ENCODE peak calls at places on chromosomes 2 and 18, in six cellular contexts. One of them, this sample, is unnamed.

GRCh38 chr2:208531361-208531760 is 124.8 kb downstream of the PTH2R start:
- DNase-seq in PC-9: no peak
- DNase-seq in WERI-Rb-1: no peak
- DNase-seq in pancreas: no peak
- DNase-seq in heart left ventricle: no peak
- DNase-seq in PC-3: no peak
- DNase-seq in this sample: no peak

GRCh38 chr18:70295192-70295522 is 6.3 kb downstream of the SOCS6 start:
- DNase-seq in PC-9: no peak
- DNase-seq in WERI-Rb-1: no peak
- DNase-seq in pancreas: no peak
- DNase-seq in heart left ventricle: no peak
- DNase-seq in PC-3: no peak
- DNase-seq in this sample: no peak

GRCh38 chr2:167451496-167452289 is 563.4 kb downstream of the XIRP2 start:
- DNase-seq in PC-9: no peak
- DNase-seq in WERI-Rb-1: no peak
- DNase-seq in pancreas: no peak
- DNase-seq in heart left ventricle: no peak
- DNase-seq in PC-3: no peak
- DNase-seq in this sample: no peak

GRCh38 chr18:13481820-13482640 is 244.3 kb downstream of the FAM210A start:
- DNase-seq in PC-9: no peak
- DNase-seq in WERI-Rb-1: no peak
- DNase-seq in pancreas: no peak
- DNase-seq in heart left ventricle: no peak
- DNase-seq in PC-3: no peak
- DNase-seq in this sample: no peak

GRCh38 chr2:45882707-45883106 is 231.2 kb downstream of the PRKCE start:
- DNase-seq in PC-9: no peak
- DNase-seq in WERI-Rb-1: peak; percentile 52
- DNase-seq in pancreas: no peak
- DNase-seq in heart left ventricle: peak; percentile 56
- DNase-seq in PC-3: no peak
- DNase-seq in this sample: no peak

GRCh38 chr2:64283641-64284371 is 139.6 kb upstream of the PELI1 start:
- DNase-seq in PC-9: no peak
- DNase-seq in WERI-Rb-1: no peak
- DNase-seq in pancreas: no peak
- DNase-seq in heart left ventricle: peak; percentile 30
- DNase-seq in PC-3: no peak
- DNase-seq in this sample: no peak

GRCh38 chr2:208386546-208386945 is 20.0 kb upstream of the PTH2R start:
- DNase-seq in PC-9: no peak
- DNase-seq in WERI-Rb-1: no peak
- DNase-seq in pancreas: no peak
- DNase-seq in heart left ventricle: no peak
- DNase-seq in PC-3: no peak
- DNase-seq in this sample: no peak

GRCh38 chr18:22391571-22392359 is 25.9 kb downstream of the CTAGE1 start:
- DNase-seq in PC-9: peak; percentile 60
- DNase-seq in WERI-Rb-1: no peak
- DNase-seq in pancreas: no peak
- DNase-seq in heart left ventricle: no peak
- DNase-seq in PC-3: peak; percentile 94
- DNase-seq in this sample: peak; percentile 77

GRCh38 chr2:181683518-181684453 is 3.5 kb upstream of the NEUROD1 start:
- DNase-seq in PC-9: no peak
- DNase-seq in WERI-Rb-1: peak; percentile 93
- DNase-seq in pancreas: no peak
- DNase-seq in heart left ventricle: no peak
- DNase-seq in PC-3: no peak
- DNase-seq in this sample: peak; percentile 83

GRCh38 chr18:62226047-62226446 is 39.0 kb downstream of the RELCH start:
- DNase-seq in PC-9: no peak
- DNase-seq in WERI-Rb-1: no peak
- DNase-seq in pancreas: no peak
- DNase-seq in heart left ventricle: no peak
- DNase-seq in PC-3: no peak
- DNase-seq in this sample: no peak

GRCh38 chr18:49161627-49162026 is 210.9 kb upstream of the SMAD7 start:
- DNase-seq in PC-9: no peak
- DNase-seq in WERI-Rb-1: no peak
- DNase-seq in pancreas: no peak
- DNase-seq in heart left ventricle: no peak
- DNase-seq in PC-3: no peak
- DNase-seq in this sample: no peak

GRCh38 chr2:54206596-54206995 is 49.4 kb downstream of the TSPYL6 start:
- DNase-seq in PC-9: no peak
- DNase-seq in WERI-Rb-1: no peak
- DNase-seq in pancreas: no peak
- DNase-seq in heart left ventricle: no peak
- DNase-seq in PC-3: peak; percentile 68
- DNase-seq in this sample: peak; percentile 28

GRCh38 chr2:219406861-219407230 is 11.3 kb upstream of the DES start:
- DNase-seq in PC-9: no peak
- DNase-seq in WERI-Rb-1: no peak
- DNase-seq in pancreas: no peak
- DNase-seq in heart left ventricle: peak; percentile 86
- DNase-seq in PC-3: peak; percentile 41
- DNase-seq in this sample: no peak

GRCh38 chr2:55010915-55011314 is 39.3 kb downstream of the RTN4 start:
- DNase-seq in PC-9: no peak
- DNase-seq in WERI-Rb-1: no peak
- DNase-seq in pancreas: peak; percentile 51
- DNase-seq in heart left ventricle: no peak
- DNase-seq in PC-3: no peak
- DNase-seq in this sample: peak; percentile 43

GRCh38 chr2:240445961-240446538 is 10.6 kb downstream of the GPC1 start:
- DNase-seq in PC-9: no peak
- DNase-seq in WERI-Rb-1: no peak
- DNase-seq in pancreas: no peak
- DNase-seq in heart left ventricle: no peak
- DNase-seq in PC-3: no peak
- DNase-seq in this sample: no peak

GRCh38 chr2:57720728-57721627 is 325.6 kb upstream of the VRK2 start:
- DNase-seq in PC-9: peak; percentile 52
- DNase-seq in WERI-Rb-1: peak; percentile 67
- DNase-seq in pancreas: peak; percentile 16
- DNase-seq in heart left ventricle: no peak
- DNase-seq in PC-3: peak; percentile 76
- DNase-seq in this sample: peak; percentile 59

GRCh38 chr2:7083580-7084509 is 166.6 kb downstream of the RNF144A start:
- DNase-seq in PC-9: no peak
- DNase-seq in WERI-Rb-1: peak; percentile 53
- DNase-seq in pancreas: no peak
- DNase-seq in heart left ventricle: no peak
- DNase-seq in PC-3: peak; percentile 77
- DNase-seq in this sample: peak; percentile 40

GRCh38 chr2:189581354-189582139 is 961 bp upstream of the SLC40A1 start:
- DNase-seq in PC-9: peak; percentile 65
- DNase-seq in WERI-Rb-1: peak; percentile 35
- DNase-seq in pancreas: peak; percentile 39
- DNase-seq in heart left ventricle: peak; percentile 20
- DNase-seq in PC-3: peak; percentile 24
- DNase-seq in this sample: peak; percentile 42

GRCh38 chr18:69951182-69951581 is 3.5 kb upstream of the CD226 start:
- DNase-seq in PC-9: no peak
- DNase-seq in WERI-Rb-1: no peak
- DNase-seq in pancreas: no peak
- DNase-seq in heart left ventricle: no peak
- DNase-seq in PC-3: no peak
- DNase-seq in this sample: no peak

GRCh38 chr2:88159955-88160415 is 10.2 kb upstream of the THNSL2 start:
- DNase-seq in PC-9: peak; percentile 50
- DNase-seq in WERI-Rb-1: peak; percentile 37
- DNase-seq in pancreas: peak; percentile 41
- DNase-seq in heart left ventricle: peak; percentile 35
- DNase-seq in PC-3: peak; percentile 84
- DNase-seq in this sample: peak; percentile 64

GRCh38 chr2:74036450-74037175 is 51.9 kb downstream of the TET3 start:
- DNase-seq in PC-9: no peak
- DNase-seq in WERI-Rb-1: no peak
- DNase-seq in pancreas: no peak
- DNase-seq in heart left ventricle: no peak
- DNase-seq in PC-3: no peak
- DNase-seq in this sample: no peak

GRCh38 chr2:202689459-202689858 is 54.7 kb downstream of the FAM117B start:
- DNase-seq in PC-9: no peak
- DNase-seq in WERI-Rb-1: no peak
- DNase-seq in pancreas: no peak
- DNase-seq in heart left ventricle: no peak
- DNase-seq in PC-3: no peak
- DNase-seq in this sample: no peak

GRCh38 chr2:191894681-191895147 is 47.8 kb upstream of the CAVIN2 start:
- DNase-seq in PC-9: peak; percentile 77
- DNase-seq in WERI-Rb-1: no peak
- DNase-seq in pancreas: no peak
- DNase-seq in heart left ventricle: no peak
- DNase-seq in PC-3: peak; percentile 85
- DNase-seq in this sample: no peak

GRCh38 chr2:235860846-235861245 is 307.3 kb downstream of the GBX2 start:
- DNase-seq in PC-9: no peak
- DNase-seq in WERI-Rb-1: no peak
- DNase-seq in pancreas: no peak
- DNase-seq in heart left ventricle: no peak
- DNase-seq in PC-3: peak; percentile 22
- DNase-seq in this sample: no peak

GRCh38 chr2:4628931-4629565 is 925.7 kb downstream of the DCDC2C start:
- DNase-seq in PC-9: no peak
- DNase-seq in WERI-Rb-1: no peak
- DNase-seq in pancreas: no peak
- DNase-seq in heart left ventricle: no peak
- DNase-seq in PC-3: no peak
- DNase-seq in this sample: no peak

GRCh38 chr18:27606851-27607250 is 421.7 kb upstream of the CHST9 start:
- DNase-seq in PC-9: no peak
- DNase-seq in WERI-Rb-1: peak; percentile 49
- DNase-seq in pancreas: no peak
- DNase-seq in heart left ventricle: no peak
- DNase-seq in PC-3: no peak
- DNase-seq in this sample: no peak

GRCh38 chr2:16828828-16829160 is 163.2 kb upstream of the CYRIA start:
- DNase-seq in PC-9: no peak
- DNase-seq in WERI-Rb-1: no peak
- DNase-seq in pancreas: no peak
- DNase-seq in heart left ventricle: no peak
- DNase-seq in PC-3: no peak
- DNase-seq in this sample: no peak

GRCh38 chr2:173589604-173590277 is 235.1 kb downstream of the CDCA7 start:
- DNase-seq in PC-9: peak; percentile 95
- DNase-seq in WERI-Rb-1: no peak
- DNase-seq in pancreas: no peak
- DNase-seq in heart left ventricle: no peak
- DNase-seq in PC-3: peak; percentile 95
- DNase-seq in this sample: peak; percentile 29

GRCh38 chr2:31694444-31694843 is 113.7 kb upstream of the SRD5A2 start:
- DNase-seq in PC-9: no peak
- DNase-seq in WERI-Rb-1: no peak
- DNase-seq in pancreas: no peak
- DNase-seq in heart left ventricle: no peak
- DNase-seq in PC-3: peak; percentile 50
- DNase-seq in this sample: no peak
- TF ChIP-seq CTCF in PC-9: peak; percentile 62
- TF ChIP-seq CTCF in WERI-Rb-1: peak; percentile 40
- TF ChIP-seq CTCF in pancreas: no peak
- TF ChIP-seq CTCF in heart left ventricle: no peak
- TF ChIP-seq CTCF in PC-3: peak; percentile 50
- TF ChIP-seq CTCF in this sample: no peak

DNA sequence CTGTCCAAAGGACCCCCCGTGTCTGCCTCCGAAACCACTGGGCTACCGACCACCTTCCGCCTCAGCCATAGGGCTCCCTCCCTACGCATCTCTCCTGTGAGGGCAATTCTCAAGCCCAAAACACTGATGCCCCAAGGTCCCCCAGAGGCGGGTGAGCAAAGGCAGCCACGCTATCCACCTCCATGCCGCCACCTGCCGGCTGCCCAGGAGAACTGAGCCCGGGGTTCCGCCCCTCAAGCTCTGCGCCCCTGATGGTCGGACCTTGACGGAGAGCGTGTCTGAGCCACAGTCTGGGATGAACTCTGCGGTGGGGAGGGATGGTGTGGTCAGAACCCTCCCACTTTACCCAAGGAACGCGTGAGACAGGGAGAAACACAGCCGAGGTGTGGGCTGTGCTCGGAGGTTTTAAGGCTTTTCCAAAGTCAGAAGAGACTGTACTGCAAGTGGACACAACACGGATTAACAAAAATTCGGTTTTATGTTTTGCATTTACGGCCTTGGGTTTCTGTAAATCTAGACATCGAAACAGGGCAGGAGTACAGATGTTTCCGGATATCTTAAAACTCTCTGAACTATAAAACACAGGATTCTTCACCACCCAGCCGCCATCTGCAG is 114.1 kb downstream of the ZNF516 start:
- DNase-seq in PC-9: no peak
- DNase-seq in WERI-Rb-1: no peak
- DNase-seq in pancreas: no peak
- DNase-seq in heart left ventricle: no peak
- DNase-seq in PC-3: no peak
- DNase-seq in this sample: no peak
- TF ChIP-seq CTCF in PC-9: peak; percentile 32
- TF ChIP-seq CTCF in WERI-Rb-1: peak; percentile 52
- TF ChIP-seq CTCF in pancreas: no peak
- TF ChIP-seq CTCF in heart left ventricle: peak; percentile 27
- TF ChIP-seq CTCF in PC-3: peak; percentile 38
- TF ChIP-seq CTCF in this sample: no peak

GRCh38 chr2:234102112-234102511 is 51.6 kb downstream of the SPP2 start:
- DNase-seq in PC-9: peak; percentile 67
- DNase-seq in WERI-Rb-1: no peak
- DNase-seq in pancreas: peak; percentile 37
- DNase-seq in heart left ventricle: no peak
- DNase-seq in PC-3: peak; percentile 65
- DNase-seq in this sample: peak; percentile 72
- TF ChIP-seq CTCF in PC-9: peak; percentile 31
- TF ChIP-seq CTCF in WERI-Rb-1: no peak
- TF ChIP-seq CTCF in pancreas: no peak
- TF ChIP-seq CTCF in heart left ventricle: no peak
- TF ChIP-seq CTCF in PC-3: peak; percentile 46
- TF ChIP-seq CTCF in this sample: peak; percentile 44

DNA sequence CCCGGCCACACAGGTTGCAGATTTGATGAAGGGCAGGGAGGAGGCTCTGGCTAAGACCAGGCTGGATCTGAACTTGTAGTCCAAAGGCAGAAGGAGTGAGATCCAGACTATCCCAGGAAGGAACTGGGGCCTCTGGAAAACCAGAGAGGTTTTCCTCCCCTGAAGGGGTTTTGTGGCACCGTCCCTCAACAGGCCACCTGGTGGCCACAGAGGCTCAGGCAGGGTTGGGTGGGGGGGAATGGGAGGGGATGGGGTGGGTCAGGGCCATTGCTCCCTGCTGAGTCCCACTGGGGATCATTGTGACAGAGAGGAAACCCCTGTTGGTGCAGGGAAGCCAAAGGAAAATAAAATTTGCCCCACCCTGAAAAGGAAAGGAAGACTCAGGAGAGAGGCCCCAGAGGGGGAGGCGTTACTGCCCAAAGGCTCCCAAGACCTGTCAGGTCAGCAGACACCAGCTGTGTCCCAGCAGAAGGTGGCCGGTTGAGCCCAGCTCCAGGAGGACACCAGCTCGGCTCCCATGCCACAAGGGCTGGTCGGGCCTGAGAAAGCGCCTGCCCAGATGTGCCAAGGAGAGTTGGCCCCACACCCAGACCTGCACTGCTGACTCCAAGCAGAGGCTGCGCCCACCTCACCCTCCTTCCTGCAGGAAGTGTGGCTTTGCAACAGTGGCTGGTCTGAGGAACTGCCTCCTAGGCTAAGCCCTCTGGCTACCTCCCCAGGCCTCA is 37.3 kb upstream of the PTMA start:
- DNase-seq in PC-9: no peak
- DNase-seq in WERI-Rb-1: peak; percentile 60
- DNase-seq in pancreas: no peak
- DNase-seq in heart left ventricle: no peak
- DNase-seq in PC-3: peak; percentile 39
- DNase-seq in this sample: no peak
- TF ChIP-seq CTCF in PC-9: peak; percentile 54
- TF ChIP-seq CTCF in WERI-Rb-1: peak; percentile 50
- TF ChIP-seq CTCF in pancreas: no peak
- TF ChIP-seq CTCF in heart left ventricle: peak; percentile 47
- TF ChIP-seq CTCF in PC-3: peak; percentile 12
- TF ChIP-seq CTCF in this sample: peak; percentile 72